ENCODE peak calls at places on chromosomes 11 and 22, in four cellular contexts. One of them, this sample, is unnamed. For H3K4me1 and H3K9me3, the result is how much of the 10 kb centered on the place peaks cover.

GRCh38 chr22:48890693-48891554 is 936.7 kb downstream of the BRD1 start:
- DNase-seq in stomach: peak
- DNase-seq in breast epithelium: no peak
- DNase-seq in body of pancreas: no peak
- DNase-seq in this sample: no peak

GRCh38 chr22:39290724-39291161 is 28.7 kb downstream of the RPL3 start:
- DNase-seq in stomach: peak
- DNase-seq in body of pancreas: peak
- DNase-seq in breast epithelium: peak
- DNase-seq in this sample: no peak

GRCh38 chr11:60866911-60867870 is at the start of gene ZP1:
- DNase-seq in stomach: peak
- DNase-seq in breast epithelium: no peak
- DNase-seq in body of pancreas: no peak
- DNase-seq in this sample: no peak

GRCh38 chr11:96112192-96113099 is 188.5 kb upstream of the MTMR2 start:
- DNase-seq in body of pancreas: no peak
- DNase-seq in stomach: no peak
- DNase-seq in breast epithelium: no peak
- DNase-seq in this sample: peak

GRCh38 chr22:38034278-38034882 is 22.8 kb upstream of the PICK1 start:
- DNase-seq in stomach: peak
- DNase-seq in body of pancreas: peak
- DNase-seq in breast epithelium: peak
- DNase-seq in this sample: peak

GRCh38 chr11:32210601-32211000 is 119.7 kb downstream of the RCN1 start:
- DNase-seq in breast epithelium: no peak
- DNase-seq in stomach: no peak
- DNase-seq in body of pancreas: no peak
- DNase-seq in this sample: no peak

GRCh38 chr11:19742595-19743292 is 30.1 kb downstream of the NAV2 start:
- DNase-seq in stomach: peak
- DNase-seq in body of pancreas: peak
- DNase-seq in breast epithelium: peak
- DNase-seq in this sample: peak

GRCh38 chr22:42367980-42368378 is 64.2 kb downstream of the NFAM1 start:
- DNase-seq in breast epithelium: no peak
- DNase-seq in body of pancreas: peak
- DNase-seq in stomach: peak
- DNase-seq in this sample: no peak

GRCh38 chr11:12802418-12803085 is 128.3 kb downstream of the TEAD1 start:
- DNase-seq in breast epithelium: peak
- DNase-seq in stomach: peak
- DNase-seq in body of pancreas: peak
- DNase-seq in this sample: peak

GRCh38 chr11:12800032-12800671 is 125.9 kb downstream of the TEAD1 start:
- DNase-seq in stomach: peak
- DNase-seq in body of pancreas: peak
- DNase-seq in breast epithelium: no peak
- DNase-seq in this sample: peak

GRCh38 chr11:12806113-12806512 is 131.9 kb downstream of the TEAD1 start:
- DNase-seq in body of pancreas: peak
- DNase-seq in breast epithelium: no peak
- DNase-seq in stomach: no peak
- DNase-seq in this sample: peak

GRCh38 chr11:12801976-12802375 is 127.8 kb downstream of the TEAD1 start:
- DNase-seq in breast epithelium: no peak
- DNase-seq in stomach: no peak
- DNase-seq in body of pancreas: no peak
- DNase-seq in this sample: no peak

DNA sequence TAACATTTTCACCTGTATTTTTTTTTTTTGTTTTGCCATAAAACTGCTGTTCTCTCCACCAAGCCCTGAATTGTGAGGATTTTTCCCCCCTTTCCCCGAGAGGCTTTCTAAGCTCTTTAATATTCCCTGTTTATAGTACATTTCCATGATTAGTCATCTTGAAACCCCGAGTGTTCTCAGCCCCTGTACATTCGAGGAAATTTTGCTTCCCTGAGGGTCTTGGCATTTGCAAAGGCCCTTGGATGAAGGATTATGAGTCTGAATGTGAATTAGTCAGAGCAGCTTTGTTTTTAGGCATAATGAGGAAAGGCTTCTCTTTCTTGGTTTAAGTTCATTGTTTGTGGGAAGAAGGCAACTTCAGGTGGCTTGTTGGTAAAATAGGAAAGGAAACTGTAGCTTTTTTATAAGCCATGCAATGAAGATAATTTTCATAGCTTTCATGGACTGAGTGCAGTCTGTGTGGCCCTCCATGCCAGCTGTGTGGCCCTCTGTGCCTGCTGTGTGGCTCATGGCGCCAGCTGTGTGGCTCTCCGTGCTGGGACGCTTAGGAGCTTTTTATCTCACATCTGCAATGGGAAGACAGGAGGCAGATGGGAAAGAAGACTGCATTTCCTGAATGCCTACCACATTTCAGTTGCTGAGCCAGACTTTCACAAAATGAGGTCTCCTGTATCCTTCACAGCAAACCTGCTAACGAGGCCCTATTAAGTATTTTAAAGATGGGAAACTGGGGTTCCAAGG is 129.0 kb downstream of the TEAD1 start:
- DNase-seq in stomach: no peak
- DNase-seq in breast epithelium: no peak
- DNase-seq in body of pancreas: no peak
- DNase-seq in this sample: peak
- H3K4me1 ChIP-seq in stomach: half or more
- H3K4me1 ChIP-seq in breast epithelium: under half
- H3K4me1 ChIP-seq in body of pancreas: half or more
- H3K4me1 ChIP-seq in this sample: under half

GRCh38 chr11:134530826-134531225 is 118.8 kb upstream of the B3GAT1 start:
- DNase-seq in body of pancreas: no peak
- DNase-seq in stomach: no peak
- DNase-seq in breast epithelium: no peak
- DNase-seq in this sample: no peak

GRCh38 chr11:134531331-134532135 is 119.5 kb upstream of the B3GAT1 start:
- DNase-seq in stomach: peak
- DNase-seq in body of pancreas: no peak
- DNase-seq in breast epithelium: no peak
- DNase-seq in this sample: no peak

GRCh38 chr11:134533511-134533910 is 121.5 kb upstream of the B3GAT1 start:
- DNase-seq in body of pancreas: no peak
- DNase-seq in breast epithelium: no peak
- DNase-seq in stomach: no peak
- DNase-seq in this sample: no peak

GRCh38 chr11:134532176-134532920 is 120.3 kb upstream of the B3GAT1 start:
- DNase-seq in stomach: peak
- DNase-seq in body of pancreas: no peak
- DNase-seq in breast epithelium: no peak
- DNase-seq in this sample: no peak

GRCh38 chr11:134532921-134533421 is 120.9 kb upstream of the B3GAT1 start:
- DNase-seq in breast epithelium: no peak
- DNase-seq in body of pancreas: no peak
- DNase-seq in stomach: no peak
- DNase-seq in this sample: no peak
- H3K9me3 ChIP-seq in breast epithelium: under half
- H3K9me3 ChIP-seq in body of pancreas: under half
- H3K9me3 ChIP-seq in stomach: under half
- H3K9me3 ChIP-seq in this sample: under half

GRCh38 chr22:50582562-50583293 is at the start of gene CHKB:
- DNase-seq in body of pancreas: peak
- DNase-seq in breast epithelium: peak
- DNase-seq in stomach: peak
- DNase-seq in this sample: peak

GRCh38 chr22:50585781-50586180 is 3.1 kb upstream of the CHKB start:
- DNase-seq in stomach: no peak
- DNase-seq in breast epithelium: no peak
- DNase-seq in body of pancreas: no peak
- DNase-seq in this sample: no peak

GRCh38 chr22:50585238-50585637 is 2.6 kb upstream of the CHKB start:
- DNase-seq in stomach: no peak
- DNase-seq in body of pancreas: no peak
- DNase-seq in breast epithelium: no peak
- DNase-seq in this sample: no peak

GRCh38 chr22:50583294-50583865 is 731 bp upstream of the CHKB start:
- DNase-seq in breast epithelium: no peak
- DNase-seq in stomach: no peak
- DNase-seq in body of pancreas: no peak
- DNase-seq in this sample: no peak

DNA sequence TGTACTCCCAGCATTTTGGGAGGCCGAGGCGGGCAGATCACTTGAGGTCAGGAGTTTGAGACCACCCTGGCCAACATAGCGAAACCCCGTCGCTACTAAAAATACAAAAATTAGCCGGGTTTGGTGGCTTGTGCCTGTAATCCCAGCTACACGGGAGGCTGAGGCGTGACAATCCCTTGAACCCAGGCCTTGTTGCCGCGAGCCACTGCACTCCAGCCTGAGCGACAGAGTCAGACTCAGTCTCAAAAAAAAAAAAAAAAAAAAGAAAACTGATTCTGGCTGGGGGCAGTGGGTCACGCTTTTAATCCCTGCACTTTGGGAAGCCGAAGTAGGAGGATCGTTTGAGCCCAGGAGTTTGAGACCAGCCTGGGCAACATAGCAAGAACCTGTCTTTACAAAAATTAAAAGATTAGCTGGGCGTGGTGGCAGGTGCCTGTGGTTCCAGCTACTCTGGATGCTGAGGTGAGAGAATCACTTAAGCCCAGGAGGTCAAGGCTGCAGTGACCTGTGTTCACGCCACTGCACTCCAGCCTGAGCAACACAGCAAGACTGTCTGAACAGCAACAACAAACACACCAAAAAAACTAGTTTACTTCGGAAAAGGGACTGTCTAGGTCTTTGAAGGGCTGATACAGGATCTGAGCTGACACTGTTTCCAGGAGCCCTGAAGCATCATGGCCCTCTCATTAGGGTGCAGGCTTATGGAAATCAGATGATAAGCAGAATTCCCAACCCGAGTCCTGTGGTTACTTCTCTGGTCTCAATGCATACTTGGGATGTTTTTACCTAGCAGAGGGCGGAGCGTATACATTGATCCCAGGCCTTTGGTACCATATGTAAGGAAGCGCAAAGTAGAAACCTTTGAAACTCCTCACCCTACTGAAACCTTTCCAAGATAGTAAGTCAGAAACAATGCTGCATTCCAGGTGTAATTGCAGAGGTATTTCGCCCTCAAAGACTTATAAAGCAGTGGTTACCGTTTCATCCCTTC is 1.8 kb upstream of the CHKB start:
- DNase-seq in stomach: no peak
- DNase-seq in body of pancreas: no peak
- DNase-seq in breast epithelium: no peak
- DNase-seq in this sample: no peak
- H3K4me3 ChIP-seq in stomach: no peak
- H3K4me3 ChIP-seq in body of pancreas: no peak
- H3K4me3 ChIP-seq in breast epithelium: no peak
- H3K4me3 ChIP-seq in this sample: no peak

DNA sequence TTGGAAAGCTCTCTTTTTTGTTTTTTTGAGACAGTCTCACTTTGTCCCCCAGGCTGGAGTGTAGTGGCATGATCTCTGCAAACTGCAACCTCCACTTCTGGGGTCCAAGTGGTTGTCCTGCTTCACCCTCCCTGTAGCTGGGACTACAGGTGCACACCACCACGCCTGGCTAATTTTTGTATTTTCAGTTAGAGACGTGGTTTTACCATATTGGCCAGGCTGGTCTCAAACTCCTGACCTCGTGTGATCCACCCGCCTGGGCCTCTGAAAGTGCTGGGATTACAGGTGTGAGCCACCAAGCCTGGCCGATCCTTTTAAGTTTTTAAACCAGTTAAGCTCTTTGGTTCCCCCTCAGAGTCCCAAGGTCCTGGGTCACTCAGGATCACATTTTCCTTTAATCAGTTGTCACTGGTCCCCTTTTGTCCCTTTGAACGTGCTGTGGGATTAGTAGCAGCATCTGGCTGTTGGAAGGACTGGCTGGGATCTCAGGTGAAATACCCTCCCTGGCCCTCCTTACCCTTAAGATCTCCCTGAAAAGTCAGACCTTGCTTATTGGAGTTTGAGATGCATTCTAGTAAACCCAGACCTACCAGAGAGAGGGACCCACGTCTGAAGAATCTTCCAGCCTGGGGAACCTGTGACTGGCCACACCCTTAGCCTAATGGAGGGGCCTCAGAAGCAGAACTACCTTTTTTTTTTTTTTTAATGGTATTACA is 8.1 kb downstream of the MALAT1 start:
- DNase-seq in body of pancreas: peak
- DNase-seq in stomach: peak
- DNase-seq in breast epithelium: no peak
- DNase-seq in this sample: peak
- H3K4me1 ChIP-seq in body of pancreas: under half
- H3K4me1 ChIP-seq in stomach: half or more
- H3K4me1 ChIP-seq in breast epithelium: under half
- H3K4me1 ChIP-seq in this sample: under half

DNA sequence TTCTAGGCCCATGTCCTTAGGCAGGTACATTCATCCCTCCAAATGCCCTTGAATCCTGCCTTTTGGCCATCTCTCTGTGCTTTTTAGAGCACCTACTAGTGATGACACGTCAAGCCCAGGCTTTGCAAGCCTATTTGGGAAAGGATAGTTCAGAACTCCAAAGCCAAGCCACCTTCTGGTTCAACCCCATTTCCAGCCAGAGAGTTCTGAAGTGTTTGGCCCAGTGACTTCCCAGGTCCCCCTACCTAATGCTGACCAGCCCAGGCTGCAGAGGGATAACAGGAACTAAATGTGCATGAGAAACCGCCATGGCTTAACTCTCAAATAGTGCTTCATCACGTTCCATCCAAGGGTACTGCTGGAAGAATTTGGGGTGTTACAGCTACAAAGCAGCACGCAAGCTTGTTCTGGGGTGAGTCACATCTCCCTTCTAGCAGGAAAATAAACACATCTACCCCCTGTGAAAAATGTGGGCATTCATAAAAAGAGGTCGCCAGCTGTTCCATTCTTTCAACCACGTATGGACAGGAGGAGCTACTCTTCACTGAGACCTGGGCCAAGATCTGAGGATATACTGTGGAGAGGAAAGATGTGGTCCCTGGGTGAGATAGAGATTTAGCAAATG is 2.0 kb upstream of the FXYD6 start:
- DNase-seq in body of pancreas: no peak
- DNase-seq in stomach: no peak
- DNase-seq in breast epithelium: no peak
- DNase-seq in this sample: no peak
- H3K9me3 ChIP-seq in body of pancreas: under half
- H3K9me3 ChIP-seq in stomach: under half
- H3K9me3 ChIP-seq in breast epithelium: under half
- H3K9me3 ChIP-seq in this sample: under half

GRCh38 chr11:45371251-45371749 is 85.2 kb upstream of the SYT13 start:
- DNase-seq in breast epithelium: peak
- DNase-seq in body of pancreas: peak
- DNase-seq in stomach: peak
- DNase-seq in this sample: peak
- H3K4me3 ChIP-seq in breast epithelium: no peak
- H3K4me3 ChIP-seq in body of pancreas: no peak
- H3K4me3 ChIP-seq in stomach: no peak
- H3K4me3 ChIP-seq in this sample: no peak

GRCh38 chr11:67558084-67558772 is 25.4 kb upstream of the GSTP1 start:
- DNase-seq in stomach: peak
- DNase-seq in body of pancreas: no peak
- DNase-seq in breast epithelium: no peak
- DNase-seq in this sample: no peak
- H3K4me1 ChIP-seq in stomach: under half
- H3K4me1 ChIP-seq in body of pancreas: under half
- H3K4me1 ChIP-seq in breast epithelium: under half
- H3K4me1 ChIP-seq in this sample: under half

GRCh38 chr11:134170909-134171281 is 52.9 kb downstream of the NCAPD3 start:
- DNase-seq in body of pancreas: no peak
- DNase-seq in breast epithelium: no peak
- DNase-seq in stomach: no peak
- DNase-seq in this sample: peak
- H3K9me3 ChIP-seq in body of pancreas: under half
- H3K9me3 ChIP-seq in breast epithelium: under half
- H3K9me3 ChIP-seq in stomach: under half
- H3K9me3 ChIP-seq in this sample: under half

This sample was measured in adipocyte.